ENCODE peak calls at places on chromosomes 16 and 17, in seven cellular contexts. One of them, this sample, is unnamed.

GRCh38 chr17:4544135-4544651 is 11.0 kb downstream of the MYBBP1A start:
- DNase-seq in endothelial cell of umbilical vein: no peak
- DNase-seq in neural progenitor cell: no peak
- DNase-seq in naive thymus-derived CD4-positive, alpha-beta T cell: no peak
- DNase-seq in cardiac muscle cell: no peak
- DNase-seq in AG04450: no peak
- DNase-seq in stomach: no peak
- DNase-seq in this sample: no peak

GRCh38 chr16:88432753-88433152 is 20.3 kb upstream of the ZFPM1 start:
- DNase-seq in naive thymus-derived CD4-positive, alpha-beta T cell: no peak
- DNase-seq in cardiac muscle cell: no peak
- DNase-seq in stomach: no peak
- DNase-seq in AG04450: no peak
- DNase-seq in endothelial cell of umbilical vein: no peak
- DNase-seq in neural progenitor cell: no peak
- DNase-seq in this sample: no peak

GRCh38 chr16:1014771-1015495 is 33.4 kb downstream of the SOX8 start:
- DNase-seq in neural progenitor cell: peak; percentile 67
- DNase-seq in cardiac muscle cell: no peak
- DNase-seq in AG04450: no peak
- DNase-seq in stomach: no peak
- DNase-seq in endothelial cell of umbilical vein: no peak
- DNase-seq in naive thymus-derived CD4-positive, alpha-beta T cell: no peak
- DNase-seq in this sample: no peak

GRCh38 chr17:62880120-62880519 is 72.0 kb upstream of the MARCHF10 start:
- DNase-seq in neural progenitor cell: no peak
- DNase-seq in endothelial cell of umbilical vein: no peak
- DNase-seq in cardiac muscle cell: no peak
- DNase-seq in naive thymus-derived CD4-positive, alpha-beta T cell: no peak
- DNase-seq in AG04450: no peak
- DNase-seq in stomach: no peak
- DNase-seq in this sample: no peak

GRCh38 chr17:65745241-65745640 is 183.8 kb upstream of the AXIN2 start:
- DNase-seq in cardiac muscle cell: no peak
- DNase-seq in stomach: no peak
- DNase-seq in naive thymus-derived CD4-positive, alpha-beta T cell: no peak
- DNase-seq in neural progenitor cell: no peak
- DNase-seq in endothelial cell of umbilical vein: peak; percentile 56
- DNase-seq in AG04450: no peak
- DNase-seq in this sample: no peak

GRCh38 chr16:84380405-84380804 is 12.1 kb downstream of the ATP2C2 start:
- DNase-seq in naive thymus-derived CD4-positive, alpha-beta T cell: no peak
- DNase-seq in stomach: no peak
- DNase-seq in endothelial cell of umbilical vein: no peak
- DNase-seq in AG04450: no peak
- DNase-seq in neural progenitor cell: no peak
- DNase-seq in cardiac muscle cell: no peak
- DNase-seq in this sample: no peak

GRCh38 chr16:4679156-4679853 is 14.1 kb upstream of the NUDT16L1 start:
- DNase-seq in cardiac muscle cell: no peak
- DNase-seq in AG04450: no peak
- DNase-seq in endothelial cell of umbilical vein: no peak
- DNase-seq in stomach: peak; percentile 76
- DNase-seq in naive thymus-derived CD4-positive, alpha-beta T cell: no peak
- DNase-seq in neural progenitor cell: no peak
- DNase-seq in this sample: no peak

GRCh38 chr17:69417545-69418483 is 3.3 kb downstream of the MAP2K6 start:
- DNase-seq in stomach: no peak
- DNase-seq in naive thymus-derived CD4-positive, alpha-beta T cell: no peak
- DNase-seq in endothelial cell of umbilical vein: peak; percentile 62
- DNase-seq in cardiac muscle cell: no peak
- DNase-seq in AG04450: no peak
- DNase-seq in neural progenitor cell: peak; percentile 40
- DNase-seq in this sample: no peak

GRCh38 chr17:41737680-41738023 is 3.2 kb upstream of the HAP1 start:
- DNase-seq in naive thymus-derived CD4-positive, alpha-beta T cell: no peak
- DNase-seq in cardiac muscle cell: no peak
- DNase-seq in neural progenitor cell: no peak
- DNase-seq in AG04450: no peak
- DNase-seq in stomach: no peak
- DNase-seq in endothelial cell of umbilical vein: no peak
- DNase-seq in this sample: no peak

GRCh38 chr17:74646231-74646630 is 22.7 kb upstream of the CD300E start:
- DNase-seq in stomach: no peak
- DNase-seq in cardiac muscle cell: peak; percentile 39
- DNase-seq in neural progenitor cell: no peak
- DNase-seq in AG04450: no peak
- DNase-seq in naive thymus-derived CD4-positive, alpha-beta T cell: no peak
- DNase-seq in endothelial cell of umbilical vein: no peak
- DNase-seq in this sample: no peak

GRCh38 chr16:48499822-48500440 is 110.0 kb downstream of the N4BP1 start:
- DNase-seq in AG04450: peak; percentile 75
- DNase-seq in cardiac muscle cell: peak; percentile 97
- DNase-seq in stomach: no peak
- DNase-seq in naive thymus-derived CD4-positive, alpha-beta T cell: no peak
- DNase-seq in endothelial cell of umbilical vein: peak; percentile 89
- DNase-seq in neural progenitor cell: no peak
- DNase-seq in this sample: no peak

GRCh38 chr16:48497129-48497528 is 111.9 kb upstream of the SIAH1 start:
- DNase-seq in stomach: no peak
- DNase-seq in neural progenitor cell: no peak
- DNase-seq in naive thymus-derived CD4-positive, alpha-beta T cell: no peak
- DNase-seq in AG04450: no peak
- DNase-seq in endothelial cell of umbilical vein: no peak
- DNase-seq in cardiac muscle cell: no peak
- DNase-seq in this sample: no peak

GRCh38 chr16:48497932-48498760 is 111.8 kb downstream of the N4BP1 start:
- DNase-seq in stomach: peak; percentile 36
- DNase-seq in neural progenitor cell: no peak
- DNase-seq in AG04450: no peak
- DNase-seq in endothelial cell of umbilical vein: no peak
- DNase-seq in naive thymus-derived CD4-positive, alpha-beta T cell: no peak
- DNase-seq in cardiac muscle cell: no peak
- DNase-seq in this sample: no peak

GRCh38 chr16:48500981-48501380 is 109.0 kb downstream of the N4BP1 start:
- DNase-seq in stomach: no peak
- DNase-seq in neural progenitor cell: no peak
- DNase-seq in AG04450: no peak
- DNase-seq in naive thymus-derived CD4-positive, alpha-beta T cell: no peak
- DNase-seq in cardiac muscle cell: no peak
- DNase-seq in endothelial cell of umbilical vein: no peak
- DNase-seq in this sample: no peak

GRCh38 chr16:48498761-48499600 is 111.0 kb downstream of the N4BP1 start:
- DNase-seq in endothelial cell of umbilical vein: peak; percentile 10
- DNase-seq in naive thymus-derived CD4-positive, alpha-beta T cell: no peak
- DNase-seq in stomach: no peak
- DNase-seq in cardiac muscle cell: peak; percentile 95
- DNase-seq in AG04450: no peak
- DNase-seq in neural progenitor cell: no peak
- DNase-seq in this sample: no peak
- H3K27ac ChIP-seq in endothelial cell of umbilical vein: no peak overlapping the region
- H3K27ac ChIP-seq in naive thymus-derived CD4-positive, alpha-beta T cell: no peak overlapping the region
- H3K27ac ChIP-seq in stomach: no peak overlapping the region
- H3K27ac ChIP-seq in cardiac muscle cell: no peak overlapping the region
- H3K27ac ChIP-seq in AG04450: peak overlapping the region; percentile 31
- H3K27ac ChIP-seq in neural progenitor cell: no peak overlapping the region
- H3K27ac ChIP-seq in this sample: no peak overlapping the region

DNA sequence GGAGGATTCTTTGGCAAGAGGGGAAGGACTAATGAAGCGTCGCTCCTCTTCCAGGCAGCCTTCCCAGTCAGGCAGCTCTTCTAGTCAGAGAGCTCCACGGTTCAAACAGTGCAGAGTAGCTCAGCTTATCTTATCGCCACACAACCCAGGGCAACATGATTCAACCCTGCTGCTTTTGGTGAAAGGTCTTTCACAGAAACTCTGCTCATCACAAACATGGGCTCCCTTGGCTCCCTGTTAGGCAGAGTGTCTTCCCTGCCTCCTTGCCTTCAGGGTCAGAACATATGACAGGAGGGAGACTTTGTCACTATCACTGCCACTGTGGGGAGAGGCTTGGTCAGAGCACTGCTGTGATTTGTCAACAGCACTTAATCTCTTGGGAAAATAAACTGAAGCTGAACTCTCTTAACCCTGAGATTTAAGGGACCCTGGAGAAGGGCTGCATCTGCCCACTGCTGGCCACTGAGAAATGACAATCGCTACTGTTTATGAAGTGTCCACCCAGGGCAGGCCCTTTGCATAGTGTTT is 6.9 kb upstream of the SLC13A2 start:
- DNase-seq in AG04450: no peak
- DNase-seq in cardiac muscle cell: peak; percentile 63
- DNase-seq in stomach: no peak
- DNase-seq in endothelial cell of umbilical vein: no peak
- DNase-seq in neural progenitor cell: no peak
- DNase-seq in naive thymus-derived CD4-positive, alpha-beta T cell: no peak
- DNase-seq in this sample: no peak
- H3K27ac ChIP-seq in AG04450: no peak overlapping the region
- H3K27ac ChIP-seq in cardiac muscle cell: peak overlapping the region; percentile 67
- H3K27ac ChIP-seq in stomach: no peak overlapping the region
- H3K27ac ChIP-seq in endothelial cell of umbilical vein: no peak overlapping the region
- H3K27ac ChIP-seq in neural progenitor cell: no peak overlapping the region
- H3K27ac ChIP-seq in naive thymus-derived CD4-positive, alpha-beta T cell: no peak overlapping the region
- H3K27ac ChIP-seq in this sample: no peak overlapping the region

GRCh38 chr17:78421534-78422266 is 43.3 kb downstream of the PGS1 start:
- DNase-seq in neural progenitor cell: peak; percentile 88
- DNase-seq in endothelial cell of umbilical vein: peak; percentile 77
- DNase-seq in AG04450: peak; percentile 32
- DNase-seq in stomach: peak; percentile 80
- DNase-seq in cardiac muscle cell: peak; percentile 79
- DNase-seq in naive thymus-derived CD4-positive, alpha-beta T cell: peak; percentile 48
- DNase-seq in this sample: no peak
- H3K27ac ChIP-seq in neural progenitor cell: peak overlapping the region; percentile 81
- H3K27ac ChIP-seq in endothelial cell of umbilical vein: no peak overlapping the region
- H3K27ac ChIP-seq in AG04450: no peak overlapping the region
- H3K27ac ChIP-seq in stomach: no peak overlapping the region
- H3K27ac ChIP-seq in cardiac muscle cell: peak overlapping the region; percentile 91
- H3K27ac ChIP-seq in naive thymus-derived CD4-positive, alpha-beta T cell: no peak overlapping the region
- H3K27ac ChIP-seq in this sample: no peak overlapping the region

GRCh38 chr17:77284023-77284617 is 143.4 kb downstream of the SEC14L1 start:
- DNase-seq in cardiac muscle cell: no peak
- DNase-seq in neural progenitor cell: no peak
- DNase-seq in naive thymus-derived CD4-positive, alpha-beta T cell: no peak
- DNase-seq in AG04450: no peak
- DNase-seq in stomach: no peak
- DNase-seq in endothelial cell of umbilical vein: no peak
- DNase-seq in this sample: no peak
- H3K27ac ChIP-seq in cardiac muscle cell: no peak overlapping the region
- H3K27ac ChIP-seq in neural progenitor cell: no peak overlapping the region
- H3K27ac ChIP-seq in naive thymus-derived CD4-positive, alpha-beta T cell: no peak overlapping the region
- H3K27ac ChIP-seq in AG04450: no peak overlapping the region
- H3K27ac ChIP-seq in stomach: peak overlapping the region; percentile 94
- H3K27ac ChIP-seq in endothelial cell of umbilical vein: no peak overlapping the region
- H3K27ac ChIP-seq in this sample: no peak overlapping the region

DNA sequence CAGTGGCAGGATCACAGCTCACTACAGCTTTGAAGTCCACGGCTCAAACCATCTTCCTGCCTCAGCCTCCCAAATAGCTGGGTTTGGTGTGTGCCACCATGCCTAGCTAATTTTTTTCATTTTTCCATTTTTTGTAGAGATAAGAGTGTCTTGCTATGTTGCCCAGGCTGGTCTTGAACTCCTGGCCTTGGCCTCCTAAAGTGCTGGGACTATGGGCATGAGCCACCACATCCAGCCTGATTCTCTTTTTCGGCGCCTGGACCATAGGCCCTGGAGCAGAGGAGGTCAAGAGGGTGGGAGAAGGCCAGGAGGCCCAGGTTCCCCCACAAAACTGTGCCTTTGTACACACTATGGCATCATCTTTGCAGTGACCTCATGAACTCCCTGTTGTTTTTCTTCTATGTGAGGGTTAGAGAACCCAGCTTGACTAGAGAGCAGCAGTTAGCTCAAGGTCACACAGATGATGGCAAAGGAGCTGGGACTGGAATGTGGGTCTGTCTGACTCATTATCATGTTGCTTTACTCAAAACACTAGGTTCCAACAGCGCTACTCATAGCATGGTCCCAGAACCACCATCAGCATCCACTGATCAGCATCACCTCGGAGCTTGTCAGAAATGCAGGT is 16.3 kb downstream of the SCN4A start:
- DNase-seq in AG04450: peak; percentile 30
- DNase-seq in endothelial cell of umbilical vein: no peak
- DNase-seq in naive thymus-derived CD4-positive, alpha-beta T cell: no peak
- DNase-seq in stomach: no peak
- DNase-seq in cardiac muscle cell: no peak
- DNase-seq in neural progenitor cell: no peak
- DNase-seq in this sample: no peak
- H3K27ac ChIP-seq in AG04450: no peak overlapping the region
- H3K27ac ChIP-seq in endothelial cell of umbilical vein: no peak overlapping the region
- H3K27ac ChIP-seq in naive thymus-derived CD4-positive, alpha-beta T cell: no peak overlapping the region
- H3K27ac ChIP-seq in stomach: no peak overlapping the region
- H3K27ac ChIP-seq in cardiac muscle cell: no peak overlapping the region
- H3K27ac ChIP-seq in neural progenitor cell: no peak overlapping the region
- H3K27ac ChIP-seq in this sample: no peak overlapping the region

GRCh38 chr16:24974859-24975258 is 40.3 kb downstream of the ARHGAP17 start:
- DNase-seq in endothelial cell of umbilical vein: no peak
- DNase-seq in cardiac muscle cell: no peak
- DNase-seq in stomach: no peak
- DNase-seq in naive thymus-derived CD4-positive, alpha-beta T cell: no peak
- DNase-seq in AG04450: no peak
- DNase-seq in neural progenitor cell: no peak
- DNase-seq in this sample: no peak
- H3K27ac ChIP-seq in endothelial cell of umbilical vein: no peak overlapping the region
- H3K27ac ChIP-seq in cardiac muscle cell: no peak overlapping the region
- H3K27ac ChIP-seq in stomach: no peak overlapping the region
- H3K27ac ChIP-seq in naive thymus-derived CD4-positive, alpha-beta T cell: no peak overlapping the region
- H3K27ac ChIP-seq in AG04450: no peak overlapping the region
- H3K27ac ChIP-seq in neural progenitor cell: no peak overlapping the region
- H3K27ac ChIP-seq in this sample: no peak overlapping the region

DNA sequence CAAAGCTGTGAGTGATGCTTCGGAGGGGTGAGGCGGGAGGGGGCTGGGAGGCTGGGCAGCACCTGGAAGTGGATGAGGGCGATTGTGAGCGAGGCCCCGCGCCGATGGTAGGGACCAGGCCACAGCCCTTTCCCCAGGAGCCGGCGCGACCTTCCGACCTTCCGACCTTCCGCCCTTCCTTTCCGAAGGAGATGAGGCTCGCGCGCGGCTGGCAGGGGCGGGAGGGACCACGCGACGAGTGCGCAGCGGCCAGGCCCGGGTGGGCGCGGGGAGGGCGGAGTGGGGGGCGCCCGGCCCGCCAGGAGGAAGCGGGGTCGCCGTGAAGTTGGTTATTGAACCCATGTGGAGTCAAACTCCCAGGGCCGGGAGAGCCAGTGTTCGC is 56.5 kb downstream of the RAP1GAP2 start:
- DNase-seq in cardiac muscle cell: no peak
- DNase-seq in endothelial cell of umbilical vein: no peak
- DNase-seq in stomach: no peak
- DNase-seq in AG04450: no peak
- DNase-seq in naive thymus-derived CD4-positive, alpha-beta T cell: no peak
- DNase-seq in neural progenitor cell: peak; percentile 66
- DNase-seq in this sample: no peak
- H3K27ac ChIP-seq in cardiac muscle cell: no peak overlapping the region
- H3K27ac ChIP-seq in endothelial cell of umbilical vein: no peak overlapping the region
- H3K27ac ChIP-seq in stomach: peak overlapping the region; percentile 90
- H3K27ac ChIP-seq in AG04450: no peak overlapping the region
- H3K27ac ChIP-seq in naive thymus-derived CD4-positive, alpha-beta T cell: no peak overlapping the region
- H3K27ac ChIP-seq in neural progenitor cell: no peak overlapping the region
- H3K27ac ChIP-seq in this sample: no peak overlapping the region

This sample was measured in caudate nucleus.